ENCODE peak calls at places on chromosomes 1 and 21, in ten cellular contexts. Y is psoas muscle; G is body of pancreas; X is pancreas; I is endothelial cell; S is BJ; J is CD8-positive, alpha-beta T cell; A is GM13976; R is fibroblast of mammary gland; B is AG10803. T is an unnamed sample.

GRCh38 chr1:54982739-54983138 is 2.3 kb downstream of the TMEM61 start:
- DNase-seq in J (no peak), S (no peak), Y (no peak), G (peak), A (peak), R (no peak), X (no peak), I (no peak), B (no peak), T (no peak)

GRCh38 chr1:109546311-109547109 is 1.9 kb upstream of the GNAI3 start:
- DNase-seq in G (peak), J (peak), S (no peak), A (peak), Y (peak), B (peak), X (peak), R (peak), I (peak), T (peak)

GRCh38 chr1:216293673-216294072 is 129.6 kb downstream of the USH2A start:
- DNase-seq in I (no peak), X (no peak), J (no peak), Y (no peak), A (no peak), G (no peak), S (no peak), R (peak), B (no peak), T (peak)

GRCh38 chr21:44049606-44050005 is 37.5 kb downstream of the TRAPPC10 start:
- DNase-seq in B (no peak), G (no peak), S (no peak), A (no peak), J (no peak), Y (no peak), I (no peak), R (no peak), X (no peak), T (no peak)

GRCh38 chr1:46653405-46653853 is 14.7 kb downstream of the ATPAF1 start:
- DNase-seq in R (peak), J (no peak), S (peak), B (peak), A (no peak), X (no peak), Y (no peak), G (no peak), I (no peak), T (no peak)

GRCh38 chr21:40269239-40269638 is 402.0 kb downstream of the PCP4 start:
- DNase-seq in G (no peak), S (no peak), B (no peak), A (no peak), I (no peak), X (no peak), R (no peak), J (no peak), Y (no peak), T (no peak)

GRCh38 chr1:215226755-215227154 is 144.2 kb downstream of the KCNK2 start:
- DNase-seq in S (no peak), Y (no peak), X (no peak), J (no peak), I (no peak), A (no peak), G (no peak), R (peak), B (no peak), T (peak)

GRCh38 chr21:45995686-45996179 is 14.2 kb downstream of the COL6A1 start:
- DNase-seq in R (peak), B (no peak), A (no peak), G (peak), J (peak), X (no peak), I (peak), Y (peak), S (no peak), T (no peak)

GRCh38 chr21:45575993-45576837 is 34.0 kb upstream of the SLC19A1 start:
- DNase-seq in Y (no peak), X (no peak), I (no peak), S (no peak), G (no peak), R (no peak), J (no peak), A (no peak), B (no peak), T (no peak)

GRCh38 chr1:31007462-31007991 is 58.0 kb downstream of the PUM1 start:
- DNase-seq in S (peak), R (peak), G (no peak), X (no peak), Y (no peak), J (no peak), B (peak), I (no peak), A (no peak), T (peak)

GRCh38 chr21:39707316-39707715 is 37.7 kb upstream of the IGSF5 start:
- DNase-seq in G (no peak), B (no peak), X (no peak), Y (no peak), S (no peak), I (no peak), A (no peak), J (no peak), R (no peak), T (no peak)

GRCh38 chr1:9422921-9423505 is 116.3 kb upstream of the SLC25A33 start:
- DNase-seq in A (no peak), G (no peak), S (no peak), R (no peak), I (no peak), B (no peak), X (no peak), Y (no peak), J (no peak), T (no peak)

GRCh38 chr1:245209658-245210415 is 55.1 kb downstream of the KIF26B start:
- DNase-seq in Y (no peak), R (no peak), J (no peak), B (no peak), X (no peak), G (no peak), S (no peak), A (no peak), I (no peak), T (no peak)

GRCh38 chr21:33419538-33420123 is 16.4 kb downstream of the IFNGR2 start:
- DNase-seq in G (no peak), I (no peak), Y (no peak), B (peak), A (no peak), S (no peak), J (no peak), R (peak), X (no peak), T (peak)

GRCh38 chr1:6502000-6502891 is 10.8 kb upstream of the PLEKHG5 start:
- DNase-seq in I (no peak), A (no peak), G (peak), B (no peak), S (no peak), R (peak), Y (peak), J (no peak), X (no peak), T (no peak)

GRCh38 chr1:243471754-243472725 is 216.2 kb downstream of the SDCCAG8 start:
- DNase-seq in Y (no peak), R (peak), S (no peak), A (peak), G (no peak), X (no peak), I (no peak), B (no peak), J (no peak), T (peak)

GRCh38 chr1:29939086-29939485 is 702.8 kb downstream of the PTPRU start:
- DNase-seq in B (no peak), R (no peak), G (no peak), X (no peak), A (no peak), S (no peak), I (no peak), J (no peak), Y (no peak), T (peak)

GRCh38 chr1:37667023-37667769 is 25.1 kb upstream of the CDCA8 start:
- DNase-seq in R (no peak), B (peak), A (no peak), J (no peak), S (no peak), G (no peak), I (no peak), Y (no peak), X (no peak), T (no peak)
- TF ChIP-seq CTCF in R (no peak), B (peak), A (no peak), J (no peak), S (no peak), G (no peak), I (no peak), Y (no peak), X (no peak), T (no peak)

GRCh38 chr1:229271448-229272120 is 673 bp downstream of the RAB4A start:
- DNase-seq in B (peak), A (no peak), I (no peak), G (peak), J (peak), X (no peak), S (no peak), Y (no peak), R (peak), T (peak)
- TF ChIP-seq CTCF in B (peak), A (peak), I (no peak), G (no peak), J (no peak), X (no peak), S (no peak), Y (peak), R (no peak), T (no peak)

DNA sequence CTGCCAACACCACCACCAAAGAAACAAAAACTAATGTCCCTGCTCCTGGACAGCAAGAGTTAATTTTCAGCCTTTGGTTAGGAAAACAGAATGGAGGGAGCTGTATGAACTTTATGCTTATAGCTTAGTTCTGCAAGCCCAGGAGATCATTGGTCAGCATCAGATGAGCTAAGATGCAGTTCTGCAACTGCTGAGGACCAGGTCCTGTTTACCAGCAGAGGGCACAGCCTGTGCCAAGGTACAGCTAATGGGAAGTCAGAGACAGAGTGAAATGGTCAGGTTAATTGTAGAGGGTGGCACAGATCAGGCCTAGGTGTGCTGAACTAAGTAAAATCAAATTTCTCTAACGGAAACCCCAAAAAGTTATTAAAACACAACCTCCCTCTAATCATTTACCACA is 161.3 kb downstream of the ROR1 start:
- DNase-seq in R (peak), J (no peak), S (no peak), X (no peak), Y (no peak), A (no peak), B (no peak), G (peak), I (no peak), T (peak)
- TF ChIP-seq CTCF in R (peak), J (no peak), S (peak), X (peak), Y (peak), A (no peak), B (peak), G (peak), I (no peak), T (peak)

GRCh38 chr21:42973991-42974831 is at the start of gene PKNOX1:
- DNase-seq in J (peak), A (peak), G (peak), R (peak), Y (peak), B (peak), X (peak), S (peak), I (peak), T (peak)
- TF ChIP-seq CTCF in J (no peak), A (no peak), G (no peak), R (no peak), Y (peak), B (no peak), X (no peak), S (no peak), I (no peak), T (no peak)